ENCODE peak calls at places on chromosomes 13 and 19, in seven cellular contexts. One of them, this sample, is unnamed.

GRCh38 chr19:47430041-47430802 is 10.9 kb upstream of the MEIS3 start:
- DNase-seq in adrenal gland: peak; percentile 55
- DNase-seq in RWPE1: no peak
- DNase-seq in bronchial epithelial cell: peak; percentile 44
- DNase-seq in stomach: peak; percentile 53
- DNase-seq in GM23338: peak; percentile 79
- DNase-seq in osteoblast: peak; percentile 95
- DNase-seq in this sample: peak; percentile 43

GRCh38 chr13:42970824-42971669 is 21.0 kb downstream of the EPSTI1 start:
- DNase-seq in stomach: peak; percentile 47
- DNase-seq in adrenal gland: no peak
- DNase-seq in osteoblast: no peak
- DNase-seq in RWPE1: peak; percentile 52
- DNase-seq in GM23338: peak; percentile 86
- DNase-seq in bronchial epithelial cell: peak; percentile 61
- DNase-seq in this sample: no peak

GRCh38 chr19:47541507-47541906 is 26.6 kb upstream of the NAPA start:
- DNase-seq in adrenal gland: no peak
- DNase-seq in RWPE1: no peak
- DNase-seq in bronchial epithelial cell: no peak
- DNase-seq in GM23338: no peak
- DNase-seq in osteoblast: no peak
- DNase-seq in stomach: no peak
- DNase-seq in this sample: no peak

GRCh38 chr13:35471466-35472307 is 4.8 kb downstream of the MAB21L1 start:
- DNase-seq in adrenal gland: no peak
- DNase-seq in osteoblast: peak; percentile 63
- DNase-seq in GM23338: peak; percentile 33
- DNase-seq in bronchial epithelial cell: no peak
- DNase-seq in RWPE1: no peak
- DNase-seq in stomach: no peak
- DNase-seq in this sample: no peak

GRCh38 chr19:56167064-56167578 is 8.7 kb upstream of the GALP start:
- DNase-seq in RWPE1: peak; percentile 34
- DNase-seq in osteoblast: peak; percentile 83
- DNase-seq in GM23338: peak; percentile 82
- DNase-seq in stomach: no peak
- DNase-seq in bronchial epithelial cell: peak; percentile 7
- DNase-seq in adrenal gland: no peak
- DNase-seq in this sample: no peak

GRCh38 chr19:42239544-42240220 is 2.7 kb downstream of the GSK3A start:
- DNase-seq in adrenal gland: no peak
- DNase-seq in RWPE1: no peak
- DNase-seq in osteoblast: peak; percentile 39
- DNase-seq in GM23338: no peak
- DNase-seq in stomach: no peak
- DNase-seq in bronchial epithelial cell: no peak
- DNase-seq in this sample: no peak

GRCh38 chr19:46616631-46617322 is 8.1 kb downstream of the PTGIR start:
- DNase-seq in osteoblast: peak; percentile 75
- DNase-seq in stomach: peak; percentile 88
- DNase-seq in GM23338: peak; percentile 89
- DNase-seq in adrenal gland: peak; percentile 74
- DNase-seq in bronchial epithelial cell: peak; percentile 40
- DNase-seq in RWPE1: peak; percentile 64
- DNase-seq in this sample: no peak

GRCh38 chr19:2122251-2122650 is 25.5 kb downstream of the IZUMO4 start:
- DNase-seq in RWPE1: no peak
- DNase-seq in osteoblast: no peak
- DNase-seq in stomach: no peak
- DNase-seq in GM23338: no peak
- DNase-seq in adrenal gland: no peak
- DNase-seq in bronchial epithelial cell: no peak
- DNase-seq in this sample: no peak

GRCh38 chr13:26017196-26017921 is 34.5 kb downstream of the SHISA2 start:
- DNase-seq in GM23338: no peak
- DNase-seq in stomach: peak; percentile 70
- DNase-seq in bronchial epithelial cell: no peak
- DNase-seq in osteoblast: no peak
- DNase-seq in RWPE1: no peak
- DNase-seq in adrenal gland: no peak
- DNase-seq in this sample: no peak

DNA sequence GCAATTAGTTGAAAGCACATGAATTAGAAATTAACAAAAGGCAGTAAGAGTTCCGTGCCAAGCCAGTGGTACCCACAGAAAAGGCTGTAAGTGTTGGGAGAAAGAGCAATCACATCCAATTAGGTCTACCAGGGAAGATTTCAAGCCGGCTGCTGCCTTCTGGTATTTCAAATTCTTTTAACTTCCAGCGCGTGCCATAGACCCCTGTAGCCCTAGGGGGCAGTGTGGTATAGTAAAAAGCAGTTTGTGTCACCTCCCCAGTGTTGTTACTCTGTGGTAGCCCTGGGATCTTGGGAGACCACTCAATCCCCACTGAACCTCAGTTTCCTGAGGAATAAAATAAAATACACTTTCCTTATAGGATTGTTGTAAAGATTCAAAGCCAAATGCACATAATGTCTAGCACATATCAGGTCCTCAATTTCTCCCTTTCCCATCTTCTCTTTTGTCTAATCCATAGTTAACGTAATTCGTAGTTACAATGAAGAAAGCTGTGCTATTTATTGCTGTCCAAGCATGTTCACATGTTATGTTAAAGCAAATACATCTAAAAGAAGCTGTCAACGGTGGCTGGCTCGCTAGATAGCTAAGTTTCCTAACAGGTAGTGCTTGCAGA is 230.2 kb downstream of the TDRD3 start:
- DNase-seq in stomach: no peak
- DNase-seq in GM23338: peak; percentile 91
- DNase-seq in bronchial epithelial cell: peak; percentile 31
- DNase-seq in osteoblast: peak; percentile 58
- DNase-seq in adrenal gland: peak; percentile 9
- DNase-seq in RWPE1: peak; percentile 41
- DNase-seq in this sample: peak; percentile 30
- TF ChIP-seq CTCF in stomach: peak; percentile 30
- TF ChIP-seq CTCF in GM23338: peak; percentile 91
- TF ChIP-seq CTCF in bronchial epithelial cell: peak; percentile 68
- TF ChIP-seq CTCF in osteoblast: peak; percentile 74
- TF ChIP-seq CTCF in adrenal gland: peak; percentile 7
- TF ChIP-seq CTCF in RWPE1: peak; percentile 38
- TF ChIP-seq CTCF in this sample: peak; percentile 84

GRCh38 chr13:95154441-95154886 is 146.8 kb downstream of the ABCC4 start:
- DNase-seq in stomach: no peak
- DNase-seq in bronchial epithelial cell: peak; percentile 90
- DNase-seq in adrenal gland: no peak
- DNase-seq in RWPE1: peak; percentile 67
- DNase-seq in GM23338: no peak
- DNase-seq in osteoblast: no peak
- DNase-seq in this sample: no peak
- TF ChIP-seq CTCF in stomach: no peak
- TF ChIP-seq CTCF in bronchial epithelial cell: no peak
- TF ChIP-seq CTCF in adrenal gland: no peak
- TF ChIP-seq CTCF in RWPE1: no peak
- TF ChIP-seq CTCF in GM23338: no peak
- TF ChIP-seq CTCF in osteoblast: no peak
- TF ChIP-seq CTCF in this sample: no peak

DNA sequence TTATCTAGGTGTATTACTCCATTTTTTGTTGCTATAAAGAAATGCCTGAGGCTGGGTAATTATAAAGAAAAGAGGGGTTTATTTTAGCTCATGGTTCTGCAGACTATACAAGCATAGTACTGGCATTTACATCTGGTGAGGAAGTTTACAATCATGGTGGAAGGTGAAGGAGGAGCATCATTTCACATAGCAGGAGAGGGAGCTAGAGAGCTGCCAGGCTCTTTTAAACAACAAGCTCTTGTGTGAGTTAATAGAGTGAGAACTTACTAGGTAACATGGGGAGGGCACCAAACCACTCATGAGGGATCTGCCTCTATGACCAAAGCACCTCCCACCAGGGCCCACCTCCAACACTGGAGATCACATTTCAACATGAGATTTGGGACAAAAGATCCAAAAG is 221.7 kb upstream of the GPC6 start:
- DNase-seq in GM23338: peak; percentile 59
- DNase-seq in stomach: no peak
- DNase-seq in adrenal gland: no peak
- DNase-seq in RWPE1: no peak
- DNase-seq in osteoblast: no peak
- DNase-seq in bronchial epithelial cell: peak; percentile 20
- DNase-seq in this sample: no peak
- TF ChIP-seq CTCF in GM23338: peak; percentile 63
- TF ChIP-seq CTCF in stomach: no peak
- TF ChIP-seq CTCF in adrenal gland: no peak
- TF ChIP-seq CTCF in RWPE1: no peak
- TF ChIP-seq CTCF in osteoblast: peak; percentile 42
- TF ChIP-seq CTCF in bronchial epithelial cell: peak; percentile 35
- TF ChIP-seq CTCF in this sample: no peak

DNA sequence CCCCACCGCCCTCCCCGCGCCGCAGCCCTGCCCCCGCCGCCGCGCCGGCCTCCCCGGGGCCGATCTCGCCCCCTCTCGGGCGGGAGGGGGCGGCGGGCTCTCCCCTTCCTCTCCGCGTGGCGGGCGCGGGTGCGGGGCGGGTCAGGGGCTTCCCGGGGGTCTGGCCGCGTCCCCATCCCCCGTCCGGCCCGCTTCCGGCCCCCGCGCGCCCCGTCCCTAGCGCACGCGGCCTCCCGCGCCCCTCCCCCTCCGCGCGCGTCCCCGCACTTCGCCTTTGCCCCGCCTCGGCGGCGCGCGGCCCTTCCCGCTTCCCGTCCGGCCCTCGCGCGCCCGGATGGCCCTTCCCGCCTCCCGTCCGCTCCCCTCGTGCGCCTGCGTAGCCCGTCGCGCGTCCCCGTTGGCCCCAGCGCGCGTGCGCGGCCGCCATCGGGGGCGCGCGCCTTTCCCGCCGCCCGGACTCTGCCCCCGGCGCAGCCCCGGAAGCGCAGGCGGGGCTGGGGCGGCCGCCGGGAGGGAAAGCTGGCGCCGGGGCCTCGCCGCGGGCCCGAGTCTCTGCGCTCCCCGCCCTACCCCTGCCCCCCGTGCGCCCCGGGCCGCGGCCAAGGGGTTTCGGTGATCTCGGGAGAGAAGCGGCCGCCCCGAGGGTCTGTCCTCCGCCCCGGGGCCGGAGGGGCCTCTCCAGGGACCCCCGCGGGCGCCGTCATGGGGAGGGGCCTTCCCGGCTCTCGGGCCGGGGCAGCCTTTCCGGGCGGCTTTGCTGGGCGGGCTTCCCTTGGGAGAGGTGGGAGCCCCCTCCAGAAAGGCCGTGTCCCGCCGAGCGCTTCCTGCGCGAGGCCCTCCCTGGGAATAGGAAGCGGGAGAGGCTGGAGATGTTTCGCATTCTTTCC is 519 bp downstream of the PTBP1 start:
- DNase-seq in stomach: peak; percentile 93
- DNase-seq in GM23338: peak; percentile 89
- DNase-seq in adrenal gland: peak; percentile 89
- DNase-seq in osteoblast: peak; percentile 100
- DNase-seq in bronchial epithelial cell: peak; percentile 49
- DNase-seq in RWPE1: peak; percentile 89
- DNase-seq in this sample: peak; percentile 79
- TF ChIP-seq CTCF in stomach: no peak
- TF ChIP-seq CTCF in GM23338: no peak
- TF ChIP-seq CTCF in adrenal gland: no peak
- TF ChIP-seq CTCF in osteoblast: no peak
- TF ChIP-seq CTCF in bronchial epithelial cell: no peak
- TF ChIP-seq CTCF in RWPE1: no peak
- TF ChIP-seq CTCF in this sample: no peak

GRCh38 chr13:109500146-109500773 is 286.1 kb downstream of the IRS2 start:
- DNase-seq in osteoblast: peak; percentile 46
- DNase-seq in bronchial epithelial cell: no peak
- DNase-seq in RWPE1: no peak
- DNase-seq in stomach: no peak
- DNase-seq in GM23338: peak; percentile 41
- DNase-seq in adrenal gland: peak; percentile 49
- DNase-seq in this sample: no peak
- TF ChIP-seq CTCF in osteoblast: no peak
- TF ChIP-seq CTCF in bronchial epithelial cell: no peak
- TF ChIP-seq CTCF in RWPE1: no peak
- TF ChIP-seq CTCF in stomach: no peak
- TF ChIP-seq CTCF in GM23338: peak; percentile 14
- TF ChIP-seq CTCF in adrenal gland: no peak
- TF ChIP-seq CTCF in this sample: no peak

DNA sequence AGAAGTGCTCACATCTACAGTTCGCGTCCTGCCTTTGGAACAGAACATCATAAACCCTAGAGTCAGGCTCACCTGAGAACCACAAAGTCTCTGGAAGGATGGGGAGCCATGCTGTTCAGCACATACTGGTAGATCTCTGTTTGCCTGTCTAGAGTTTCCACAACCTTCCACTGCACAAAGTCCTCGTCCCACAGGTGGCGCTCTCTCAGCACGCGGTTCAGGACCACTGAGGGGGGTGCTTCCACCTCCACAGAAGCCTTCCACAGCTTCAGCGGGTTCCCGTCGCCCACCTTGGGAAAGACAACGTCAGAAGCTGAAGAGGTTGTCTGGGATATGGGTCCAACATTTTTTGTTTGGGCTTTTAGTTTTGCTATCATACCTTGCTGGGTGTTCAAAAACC is 93.6 kb downstream of the KL start:
- DNase-seq in RWPE1: no peak
- DNase-seq in GM23338: peak; percentile 64
- DNase-seq in adrenal gland: no peak
- DNase-seq in bronchial epithelial cell: no peak
- DNase-seq in osteoblast: no peak
- DNase-seq in stomach: no peak
- DNase-seq in this sample: no peak
- TF ChIP-seq CTCF in RWPE1: no peak
- TF ChIP-seq CTCF in GM23338: peak; percentile 71
- TF ChIP-seq CTCF in adrenal gland: no peak
- TF ChIP-seq CTCF in bronchial epithelial cell: no peak
- TF ChIP-seq CTCF in osteoblast: peak; percentile 28
- TF ChIP-seq CTCF in stomach: no peak
- TF ChIP-seq CTCF in this sample: no peak

GRCh38 chr19:17184381-17184841 is 30.7 kb upstream of the USE1 start:
- DNase-seq in stomach: no peak
- DNase-seq in bronchial epithelial cell: no peak
- DNase-seq in osteoblast: peak; percentile 62
- DNase-seq in adrenal gland: no peak
- DNase-seq in GM23338: no peak
- DNase-seq in RWPE1: no peak
- DNase-seq in this sample: no peak

GRCh38 chr19:17180997-17181702 is 34.0 kb upstream of the USE1 start:
- DNase-seq in RWPE1: no peak
- DNase-seq in bronchial epithelial cell: no peak
- DNase-seq in stomach: no peak
- DNase-seq in GM23338: peak; percentile 63
- DNase-seq in adrenal gland: no peak
- DNase-seq in osteoblast: peak; percentile 51
- DNase-seq in this sample: no peak

GRCh38 chr19:17185590-17185989 is 29.6 kb upstream of the USE1 start:
- DNase-seq in bronchial epithelial cell: no peak
- DNase-seq in GM23338: no peak
- DNase-seq in adrenal gland: no peak
- DNase-seq in osteoblast: no peak
- DNase-seq in RWPE1: no peak
- DNase-seq in stomach: no peak
- DNase-seq in this sample: no peak

GRCh38 chr19:17183858-17184271 is 31.3 kb upstream of the USE1 start:
- DNase-seq in adrenal gland: no peak
- DNase-seq in stomach: no peak
- DNase-seq in RWPE1: no peak
- DNase-seq in osteoblast: peak; percentile 46
- DNase-seq in bronchial epithelial cell: no peak
- DNase-seq in GM23338: no peak
- DNase-seq in this sample: no peak

GRCh38 chr19:17183271-17183757 is 31.8 kb upstream of the USE1 start:
- DNase-seq in adrenal gland: no peak
- DNase-seq in GM23338: peak; percentile 26
- DNase-seq in RWPE1: no peak
- DNase-seq in stomach: no peak
- DNase-seq in osteoblast: peak; percentile 52
- DNase-seq in bronchial epithelial cell: no peak
- DNase-seq in this sample: no peak
- TF ChIP-seq CTCF in adrenal gland: no peak
- TF ChIP-seq CTCF in GM23338: no peak
- TF ChIP-seq CTCF in RWPE1: no peak
- TF ChIP-seq CTCF in stomach: no peak
- TF ChIP-seq CTCF in osteoblast: peak; percentile 7
- TF ChIP-seq CTCF in bronchial epithelial cell: no peak
- TF ChIP-seq CTCF in this sample: no peak